ENCODE peak calls at places on chromosomes 12 and 14, in four cellular contexts. One of them, this sample, is unnamed.

GRCh38 chr12:80709811-80710726 is 2.6 kb downstream of the MYF6 start:
- DNase-seq in foreskin fibroblast: no peak
- DNase-seq in ovary: no peak
- DNase-seq in NB4: peak
- DNase-seq in this sample: no peak

GRCh38 chr14:23660290-23661226 is 24.4 kb downstream of the DHRS2 start:
- DNase-seq in foreskin fibroblast: no peak
- DNase-seq in ovary: peak
- DNase-seq in NB4: no peak
- DNase-seq in this sample: no peak

GRCh38 chr14:103724116-103724515 is 8.5 kb downstream of the ZFYVE21 start:
- DNase-seq in foreskin fibroblast: no peak
- DNase-seq in ovary: peak
- DNase-seq in NB4: no peak
- DNase-seq in this sample: no peak

GRCh38 chr14:100062602-100063001 is 2.6 kb upstream of the EVL start:
- DNase-seq in foreskin fibroblast: no peak
- DNase-seq in ovary: no peak
- DNase-seq in NB4: no peak
- DNase-seq in this sample: no peak

GRCh38 chr14:69945905-69946304 is 66.7 kb downstream of the SMOC1 start:
- DNase-seq in foreskin fibroblast: no peak
- DNase-seq in ovary: no peak
- DNase-seq in NB4: no peak
- DNase-seq in this sample: no peak

GRCh38 chr14:86221000-86221399 is 691.1 kb downstream of the FLRT2 start:
- DNase-seq in foreskin fibroblast: no peak
- DNase-seq in ovary: no peak
- DNase-seq in NB4: no peak
- DNase-seq in this sample: no peak

GRCh38 chr12:50242751-50243191 is 40.5 kb downstream of the LIMA1 start:
- DNase-seq in foreskin fibroblast: peak
- DNase-seq in ovary: no peak
- DNase-seq in NB4: no peak
- DNase-seq in this sample: no peak

GRCh38 chr14:61300754-61301153 is 19.6 kb upstream of the TMEM30B start:
- DNase-seq in foreskin fibroblast: no peak
- DNase-seq in ovary: no peak
- DNase-seq in NB4: no peak
- DNase-seq in this sample: no peak

GRCh38 chr12:27965966-27966365 is 6.6 kb downstream of the PTHLH start:
- DNase-seq in foreskin fibroblast: peak
- DNase-seq in ovary: no peak
- DNase-seq in NB4: no peak
- DNase-seq in this sample: no peak

GRCh38 chr14:50122291-50122690 is 5.9 kb upstream of the VCPKMT start:
- DNase-seq in foreskin fibroblast: no peak
- DNase-seq in ovary: no peak
- DNase-seq in NB4: no peak
- DNase-seq in this sample: no peak

GRCh38 chr14:22448035-22448904 is 140.8 kb downstream of the DAD1 start:
- DNase-seq in foreskin fibroblast: no peak
- DNase-seq in ovary: no peak
- DNase-seq in NB4: peak
- DNase-seq in this sample: no peak

GRCh38 chr14:63647696-63648410 is 6.2 kb upstream of the WDR89 start:
- DNase-seq in foreskin fibroblast: no peak
- DNase-seq in ovary: no peak
- DNase-seq in NB4: no peak
- DNase-seq in this sample: no peak

GRCh38 chr14:63642229-63642611 is 549 bp upstream of the WDR89 start:
- DNase-seq in foreskin fibroblast: peak
- DNase-seq in ovary: peak
- DNase-seq in NB4: peak
- DNase-seq in this sample: peak

GRCh38 chr14:63644741-63645140 is 3.1 kb upstream of the WDR89 start:
- DNase-seq in foreskin fibroblast: no peak
- DNase-seq in ovary: no peak
- DNase-seq in NB4: no peak
- DNase-seq in this sample: no peak

GRCh38 chr14:63641473-63642228 is at the start of gene WDR89:
- DNase-seq in foreskin fibroblast: peak
- DNase-seq in ovary: peak
- DNase-seq in NB4: peak
- DNase-seq in this sample: peak

DNA sequence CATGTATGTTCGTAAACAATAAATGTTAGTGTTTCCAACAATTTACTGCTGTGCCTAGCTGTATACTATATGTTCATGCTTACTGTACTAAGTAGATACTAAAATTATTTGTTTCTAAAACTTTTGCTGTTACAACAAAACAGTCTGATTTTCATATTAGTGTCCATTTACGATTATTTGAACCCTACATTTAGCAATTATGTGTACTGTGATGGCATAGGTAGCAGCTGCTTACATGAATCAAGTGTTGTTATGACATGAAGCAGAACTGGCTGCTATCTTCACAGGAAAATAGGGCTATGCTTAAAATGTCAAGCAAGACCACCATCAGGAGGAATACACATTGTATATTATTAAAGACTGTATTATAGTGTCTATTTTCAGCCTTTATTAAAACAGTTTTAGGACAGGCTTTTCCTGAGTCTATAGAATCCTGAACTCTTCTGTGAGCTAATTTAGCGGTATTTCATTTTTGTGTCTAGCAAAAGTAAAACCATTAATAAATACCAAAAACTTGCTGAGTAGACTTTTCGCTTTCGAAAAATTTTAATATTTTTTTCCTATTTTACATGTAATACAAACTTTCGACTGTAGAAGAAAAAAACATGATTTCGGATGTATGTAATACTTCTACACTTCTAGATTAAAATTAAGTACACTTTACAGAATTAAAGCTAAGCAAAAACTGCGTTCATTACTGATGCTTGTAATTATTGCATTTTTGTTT is 1.1 kb upstream of the WDR89 start:
- DNase-seq in foreskin fibroblast: no peak
- DNase-seq in ovary: no peak
- DNase-seq in NB4: peak
- DNase-seq in this sample: no peak
- H3K4me3 ChIP-seq in foreskin fibroblast: peak
- H3K4me3 ChIP-seq in ovary: peak
- H3K4me3 ChIP-seq in NB4: peak
- H3K4me3 ChIP-seq in this sample: peak

GRCh38 chr12:122571821-122572220 is 44.8 kb downstream of the KNTC1 start:
- DNase-seq in foreskin fibroblast: no peak
- DNase-seq in ovary: no peak
- DNase-seq in NB4: no peak
- DNase-seq in this sample: no peak
- H3K4me3 ChIP-seq in foreskin fibroblast: no peak
- H3K4me3 ChIP-seq in ovary: no peak
- H3K4me3 ChIP-seq in NB4: no peak
- H3K4me3 ChIP-seq in this sample: no peak

GRCh38 chr12:92989715-92990484 is 60.8 kb upstream of the EEA1 start:
- DNase-seq in foreskin fibroblast: no peak
- DNase-seq in ovary: no peak
- DNase-seq in NB4: no peak
- DNase-seq in this sample: no peak

GRCh38 chr12:92991134-92991533 is 62.0 kb upstream of the EEA1 start:
- DNase-seq in foreskin fibroblast: no peak
- DNase-seq in ovary: no peak
- DNase-seq in NB4: no peak
- DNase-seq in this sample: no peak

GRCh38 chr12:92987362-92987761 is 58.3 kb upstream of the EEA1 start:
- DNase-seq in foreskin fibroblast: peak
- DNase-seq in ovary: no peak
- DNase-seq in NB4: peak
- DNase-seq in this sample: peak

GRCh38 chr12:92987846-92988621 is 58.9 kb upstream of the EEA1 start:
- DNase-seq in foreskin fibroblast: no peak
- DNase-seq in ovary: no peak
- DNase-seq in NB4: peak
- DNase-seq in this sample: no peak

GRCh38 chr12:92988622-92989130 is 59.6 kb upstream of the EEA1 start:
- DNase-seq in foreskin fibroblast: no peak
- DNase-seq in ovary: no peak
- DNase-seq in NB4: no peak
- DNase-seq in this sample: no peak
- H3K4me3 ChIP-seq in foreskin fibroblast: no peak
- H3K4me3 ChIP-seq in ovary: no peak
- H3K4me3 ChIP-seq in NB4: no peak
- H3K4me3 ChIP-seq in this sample: no peak

GRCh38 chr12:22900401-22900800 is 275.4 kb downstream of the ETNK1 start:
- DNase-seq in foreskin fibroblast: no peak
- DNase-seq in ovary: no peak
- DNase-seq in NB4: no peak
- DNase-seq in this sample: no peak

GRCh38 chr12:22899184-22899583 is 274.2 kb downstream of the ETNK1 start:
- DNase-seq in foreskin fibroblast: no peak
- DNase-seq in ovary: no peak
- DNase-seq in NB4: no peak
- DNase-seq in this sample: no peak

DNA sequence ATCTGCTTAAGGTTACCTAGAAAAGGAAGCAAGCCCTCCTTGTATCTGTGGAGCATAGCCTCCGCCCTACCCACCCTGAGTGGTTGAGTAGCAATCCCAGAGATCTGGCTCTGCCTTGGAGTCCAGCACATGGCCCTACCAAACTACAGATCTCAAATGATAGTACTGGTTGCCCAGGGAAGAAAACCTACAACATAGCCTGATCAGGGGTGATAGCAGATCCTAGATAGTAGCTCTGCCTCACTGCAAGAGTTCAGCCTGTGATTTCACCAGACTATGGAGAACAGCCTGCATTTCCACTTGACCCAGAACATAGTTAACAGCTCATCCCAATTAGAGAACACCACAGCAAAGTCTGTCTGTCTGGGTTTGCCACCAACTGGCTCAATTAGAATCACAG is 279.5 kb downstream of the ETNK1 start:
- DNase-seq in foreskin fibroblast: no peak
- DNase-seq in ovary: no peak
- DNase-seq in NB4: no peak
- DNase-seq in this sample: no peak
- H3K4me3 ChIP-seq in foreskin fibroblast: no peak
- H3K4me3 ChIP-seq in ovary: no peak
- H3K4me3 ChIP-seq in NB4: no peak
- H3K4me3 ChIP-seq in this sample: no peak

This sample was measured in HFF-Myc.